ENCODE peak calls at places on chromosomes 16 and 17, in seven cellular contexts. One of them, this sample, is unnamed.

GRCh38 chr17:33444731-33445130 is 151.6 kb upstream of the ASIC2 start:
- DNase-seq in right lobe of liver: no peak
- DNase-seq in GM03348: no peak
- DNase-seq in RPMI8226: no peak
- DNase-seq in MCF 10A: no peak
- DNase-seq in cardiac muscle cell: no peak
- DNase-seq in left colon: no peak
- DNase-seq in this sample: no peak

GRCh38 chr16:89600956-89601355 is 12.5 kb upstream of the DPEP1 start:
- DNase-seq in GM03348: no peak
- DNase-seq in RPMI8226: no peak
- DNase-seq in right lobe of liver: no peak
- DNase-seq in MCF 10A: peak
- DNase-seq in cardiac muscle cell: no peak
- DNase-seq in left colon: no peak
- DNase-seq in this sample: no peak

GRCh38 chr17:83186226-83186625 is 106.8 kb downstream of the METRNL start:
- DNase-seq in right lobe of liver: peak
- DNase-seq in left colon: no peak
- DNase-seq in MCF 10A: no peak
- DNase-seq in GM03348: no peak
- DNase-seq in RPMI8226: no peak
- DNase-seq in cardiac muscle cell: no peak
- DNase-seq in this sample: no peak

GRCh38 chr16:8611886-8612595 is 9.5 kb upstream of the METTL22 start:
- DNase-seq in MCF 10A: no peak
- DNase-seq in RPMI8226: no peak
- DNase-seq in right lobe of liver: no peak
- DNase-seq in left colon: no peak
- DNase-seq in GM03348: peak
- DNase-seq in cardiac muscle cell: no peak
- DNase-seq in this sample: no peak

GRCh38 chr17:9371019-9371418 is 204.6 kb downstream of the STX8 start:
- DNase-seq in GM03348: peak
- DNase-seq in RPMI8226: no peak
- DNase-seq in right lobe of liver: no peak
- DNase-seq in left colon: no peak
- DNase-seq in cardiac muscle cell: no peak
- DNase-seq in MCF 10A: peak
- DNase-seq in this sample: no peak

GRCh38 chr17:2275722-2276121 is 27.9 kb downstream of the SMG6 start:
- DNase-seq in RPMI8226: no peak
- DNase-seq in GM03348: no peak
- DNase-seq in right lobe of liver: no peak
- DNase-seq in MCF 10A: no peak
- DNase-seq in left colon: no peak
- DNase-seq in cardiac muscle cell: no peak
- DNase-seq in this sample: no peak

GRCh38 chr16:86391486-86391885 is 118.8 kb upstream of the FOXF1 start:
- DNase-seq in left colon: no peak
- DNase-seq in MCF 10A: no peak
- DNase-seq in RPMI8226: no peak
- DNase-seq in right lobe of liver: no peak
- DNase-seq in cardiac muscle cell: no peak
- DNase-seq in GM03348: no peak
- DNase-seq in this sample: no peak

GRCh38 chr17:71032746-71033273 is 863.5 kb downstream of the KCNJ2 start:
- DNase-seq in right lobe of liver: no peak
- DNase-seq in cardiac muscle cell: peak
- DNase-seq in MCF 10A: no peak
- DNase-seq in GM03348: no peak
- DNase-seq in left colon: no peak
- DNase-seq in RPMI8226: no peak
- DNase-seq in this sample: no peak

GRCh38 chr17:41653421-41654133 is 29.2 kb upstream of the KRT17 start:
- DNase-seq in RPMI8226: no peak
- DNase-seq in cardiac muscle cell: no peak
- DNase-seq in left colon: no peak
- DNase-seq in right lobe of liver: no peak
- DNase-seq in MCF 10A: no peak
- DNase-seq in GM03348: no peak
- DNase-seq in this sample: no peak

GRCh38 chr17:69470702-69471101 is 56.2 kb downstream of the MAP2K6 start:
- DNase-seq in cardiac muscle cell: no peak
- DNase-seq in right lobe of liver: no peak
- DNase-seq in left colon: peak
- DNase-seq in GM03348: no peak
- DNase-seq in MCF 10A: no peak
- DNase-seq in RPMI8226: no peak
- DNase-seq in this sample: no peak

GRCh38 chr16:31458835-31459721 is at the start of gene ARMC5:
- DNase-seq in GM03348: peak
- DNase-seq in RPMI8226: peak
- DNase-seq in right lobe of liver: peak
- DNase-seq in left colon: peak
- DNase-seq in MCF 10A: peak
- DNase-seq in cardiac muscle cell: peak
- DNase-seq in this sample: peak

GRCh38 chr16:50509521-50510341 is 38.5 kb upstream of the NKD1 start:
- DNase-seq in left colon: no peak
- DNase-seq in right lobe of liver: no peak
- DNase-seq in MCF 10A: peak
- DNase-seq in cardiac muscle cell: peak
- DNase-seq in RPMI8226: peak
- DNase-seq in GM03348: peak
- DNase-seq in this sample: no peak

GRCh38 chr16:2490190-2491105 is 15.5 kb downstream of the TBC1D24 start:
- DNase-seq in right lobe of liver: no peak
- DNase-seq in cardiac muscle cell: no peak
- DNase-seq in GM03348: no peak
- DNase-seq in RPMI8226: no peak
- DNase-seq in left colon: no peak
- DNase-seq in MCF 10A: no peak
- DNase-seq in this sample: no peak

GRCh38 chr17:30341703-30342102 is 7.8 kb upstream of the TMIGD1 start:
- DNase-seq in GM03348: no peak
- DNase-seq in left colon: no peak
- DNase-seq in right lobe of liver: no peak
- DNase-seq in cardiac muscle cell: no peak
- DNase-seq in RPMI8226: no peak
- DNase-seq in MCF 10A: no peak
- DNase-seq in this sample: no peak

GRCh38 chr16:48128769-48129168 is 27.0 kb downstream of the ABCC12 start:
- DNase-seq in left colon: no peak
- DNase-seq in RPMI8226: no peak
- DNase-seq in GM03348: no peak
- DNase-seq in cardiac muscle cell: no peak
- DNase-seq in MCF 10A: no peak
- DNase-seq in right lobe of liver: no peak
- DNase-seq in this sample: no peak

GRCh38 chr16:50581830-50582229 is 33.6 kb downstream of the NKD1 start:
- DNase-seq in RPMI8226: no peak
- DNase-seq in left colon: no peak
- DNase-seq in MCF 10A: no peak
- DNase-seq in cardiac muscle cell: no peak
- DNase-seq in right lobe of liver: no peak
- DNase-seq in GM03348: no peak
- DNase-seq in this sample: no peak

GRCh38 chr16:79269211-79269863 is 331.2 kb downstream of the MAF start:
- DNase-seq in MCF 10A: no peak
- DNase-seq in RPMI8226: peak
- DNase-seq in cardiac muscle cell: no peak
- DNase-seq in GM03348: no peak
- DNase-seq in left colon: no peak
- DNase-seq in right lobe of liver: no peak
- DNase-seq in this sample: no peak

GRCh38 chr17:51486091-51486490 is 225.7 kb downstream of the UTP18 start:
- DNase-seq in cardiac muscle cell: no peak
- DNase-seq in left colon: no peak
- DNase-seq in right lobe of liver: no peak
- DNase-seq in RPMI8226: peak
- DNase-seq in GM03348: no peak
- DNase-seq in MCF 10A: no peak
- DNase-seq in this sample: no peak

GRCh38 chr16:46924402-46924801 is 40.2 kb downstream of the GPT2 start:
- DNase-seq in left colon: no peak
- DNase-seq in right lobe of liver: no peak
- DNase-seq in MCF 10A: no peak
- DNase-seq in GM03348: no peak
- DNase-seq in cardiac muscle cell: no peak
- DNase-seq in RPMI8226: no peak
- DNase-seq in this sample: no peak

GRCh38 chr17:43676471-43676870 is 14.7 kb upstream of the MEOX1 start:
- DNase-seq in RPMI8226: peak
- DNase-seq in left colon: no peak
- DNase-seq in MCF 10A: no peak
- DNase-seq in right lobe of liver: no peak
- DNase-seq in cardiac muscle cell: no peak
- DNase-seq in GM03348: peak
- DNase-seq in this sample: no peak

GRCh38 chr17:77287432-77288068 is 146.8 kb downstream of the SEC14L1 start:
- DNase-seq in GM03348: peak
- DNase-seq in cardiac muscle cell: peak
- DNase-seq in MCF 10A: peak
- DNase-seq in RPMI8226: no peak
- DNase-seq in left colon: peak
- DNase-seq in right lobe of liver: peak
- DNase-seq in this sample: peak

This sample was measured in smooth muscle cell of the brain vasculature.